ENCODE peak calls at places on chromosomes 4 and X, in four cellular contexts. One of them, this sample, is unnamed.

GRCh38 chr4:3790006-3790561 is 23.9 kb downstream of the ADRA2C start:
- DNase-seq in GM12878: no peak
- DNase-seq in K562: no peak
- DNase-seq in IMR-90: no peak
- DNase-seq in this sample: no peak

GRCh38 chr4:25879991-25880641 is 17.3 kb upstream of the SEL1L3 start:
- DNase-seq in K562: no peak
- DNase-seq in IMR-90: peak
- DNase-seq in GM12878: no peak
- DNase-seq in this sample: no peak

GRCh38 chr4:183082053-183082452 is 17.0 kb upstream of the WWC2 start:
- DNase-seq in IMR-90: no peak
- DNase-seq in K562: no peak
- DNase-seq in GM12878: no peak
- DNase-seq in this sample: no peak

GRCh38 chr4:121951570-121952110 is at the start of gene TRPC3:
- DNase-seq in K562: peak
- DNase-seq in GM12878: no peak
- DNase-seq in IMR-90: peak
- DNase-seq in this sample: peak

GRCh38 chrX:48999030-48999429 is 3.0 kb downstream of the GRIPAP1 start:
- DNase-seq in IMR-90: no peak
- DNase-seq in K562: no peak
- DNase-seq in GM12878: no peak
- DNase-seq in this sample: no peak

GRCh38 chr4:102139932-102140331 is 205.3 kb downstream of the SLC39A8 start:
- DNase-seq in IMR-90: no peak
- DNase-seq in GM12878: no peak
- DNase-seq in K562: no peak
- DNase-seq in this sample: peak

GRCh38 chr4:23373269-23373668 is 516.6 kb downstream of the PPARGC1A start:
- DNase-seq in IMR-90: peak
- DNase-seq in K562: peak
- DNase-seq in GM12878: no peak
- DNase-seq in this sample: no peak

GRCh38 chr4:32735856-32736590 is 2015.9 kb downstream of the PCDH7 start:
- DNase-seq in GM12878: no peak
- DNase-seq in IMR-90: no peak
- DNase-seq in K562: no peak
- DNase-seq in this sample: no peak

GRCh38 chr4:94595880-94596483 is 144.2 kb downstream of the PDLIM5 start:
- DNase-seq in GM12878: peak
- DNase-seq in IMR-90: peak
- DNase-seq in K562: peak
- DNase-seq in this sample: peak

GRCh38 chr4:87005369-87005689 is 70.5 kb downstream of the AFF1 start:
- DNase-seq in GM12878: no peak
- DNase-seq in IMR-90: no peak
- DNase-seq in K562: no peak
- DNase-seq in this sample: no peak

GRCh38 chrX:96889726-96890125 is 6.0 kb downstream of the RPA4 start:
- DNase-seq in IMR-90: no peak
- DNase-seq in K562: no peak
- DNase-seq in GM12878: no peak
- DNase-seq in this sample: peak

GRCh38 chr4:158796370-158797140 is 27.7 kb downstream of the FNIP2 start:
- DNase-seq in K562: no peak
- DNase-seq in IMR-90: peak
- DNase-seq in GM12878: no peak
- DNase-seq in this sample: no peak

GRCh38 chr4:103137446-103137827 is 37.8 kb upstream of the BDH2 start:
- DNase-seq in GM12878: no peak
- DNase-seq in K562: no peak
- DNase-seq in IMR-90: peak
- DNase-seq in this sample: peak

GRCh38 chr4:47668810-47669408 is 169.0 kb downstream of the CORIN start:
- DNase-seq in K562: peak
- DNase-seq in IMR-90: peak
- DNase-seq in GM12878: no peak
- DNase-seq in this sample: peak

GRCh38 chr4:122591196-122591595 is 29.7 kb downstream of the IL21 start:
- DNase-seq in K562: no peak
- DNase-seq in GM12878: no peak
- DNase-seq in IMR-90: peak
- DNase-seq in this sample: no peak

GRCh38 chrX:106751407-106751806 is 24.9 kb downstream of the RNF128 start:
- DNase-seq in GM12878: no peak
- DNase-seq in K562: no peak
- DNase-seq in IMR-90: no peak
- DNase-seq in this sample: no peak

GRCh38 chr4:48767055-48767454 is 13.0 kb downstream of the FRYL start:
- DNase-seq in IMR-90: no peak
- DNase-seq in GM12878: no peak
- DNase-seq in K562: peak
- DNase-seq in this sample: no peak

GRCh38 chr4:159685406-159686092 is 582.7 kb downstream of the RAPGEF2 start:
- DNase-seq in IMR-90: no peak
- DNase-seq in GM12878: no peak
- DNase-seq in K562: no peak
- DNase-seq in this sample: no peak

GRCh38 chr4:40992472-40993298 is 221.7 kb downstream of the APBB2 start:
- DNase-seq in IMR-90: peak
- DNase-seq in K562: no peak
- DNase-seq in GM12878: peak
- DNase-seq in this sample: peak

GRCh38 chr4:153808175-153808574 is 19.3 kb upstream of the SFRP2 start:
- DNase-seq in IMR-90: no peak
- DNase-seq in GM12878: no peak
- DNase-seq in K562: no peak
- DNase-seq in this sample: no peak

GRCh38 chr4:185839204-185839712 is 27.3 kb upstream of the SORBS2 start:
- DNase-seq in K562: no peak
- DNase-seq in IMR-90: peak
- DNase-seq in GM12878: no peak
- DNase-seq in this sample: peak

GRCh38 chrX:526295-527224 is 104.0 kb upstream of the SHOX start:
- DNase-seq in IMR-90: no peak
- DNase-seq in K562: no peak
- DNase-seq in GM12878: no peak
- DNase-seq in this sample: no peak

GRCh38 chrX:51484616-51485015 is 11.8 kb downstream of the NUDT11 start:
- DNase-seq in GM12878: no peak
- DNase-seq in IMR-90: no peak
- DNase-seq in K562: no peak
- DNase-seq in this sample: no peak

GRCh38 chr4:73707918-73708577 is 32.3 kb upstream of the CXCL8 start:
- DNase-seq in K562: peak
- DNase-seq in GM12878: no peak
- DNase-seq in IMR-90: peak
- DNase-seq in this sample: peak

GRCh38 chrX:69165116-69165651 is at the start of gene PJA1:
- DNase-seq in IMR-90: peak
- DNase-seq in K562: peak
- DNase-seq in GM12878: no peak
- DNase-seq in this sample: peak

GRCh38 chrX:110315541-110315940 is 2.3 kb downstream of the AMMECR1 start:
- DNase-seq in K562: peak
- DNase-seq in GM12878: peak
- DNase-seq in IMR-90: no peak
- DNase-seq in this sample: no peak

GRCh38 chr4:87081826-87082225 is 138.6 kb downstream of the KLHL8 start:
- DNase-seq in GM12878: no peak
- DNase-seq in IMR-90: no peak
- DNase-seq in K562: no peak
- DNase-seq in this sample: no peak

GRCh38 chrX:18640686-18641085 is 31.2 kb downstream of the RS1 start:
- DNase-seq in GM12878: no peak
- DNase-seq in K562: peak
- DNase-seq in IMR-90: no peak
- DNase-seq in this sample: no peak

GRCh38 chr4:159016527-159017137 is 86.2 kb upstream of the RAPGEF2 start:
- DNase-seq in IMR-90: peak
- DNase-seq in K562: peak
- DNase-seq in GM12878: peak
- DNase-seq in this sample: no peak

GRCh38 chrX:66009231-66009845 is 30.5 kb downstream of the VSIG4 start:
- DNase-seq in IMR-90: no peak
- DNase-seq in K562: peak
- DNase-seq in GM12878: no peak
- DNase-seq in this sample: no peak

GRCh38 chrX:31233941-31234496 is 162.2 kb upstream of the FTHL17 start:
- DNase-seq in K562: no peak
- DNase-seq in IMR-90: no peak
- DNase-seq in GM12878: no peak
- DNase-seq in this sample: no peak

GRCh38 chr4:145230726-145231125 is 50.3 kb upstream of the OTUD4 start:
- DNase-seq in GM12878: no peak
- DNase-seq in IMR-90: peak
- DNase-seq in K562: no peak
- DNase-seq in this sample: no peak

GRCh38 chr4:159069922-159070321 is 33.0 kb upstream of the RAPGEF2 start:
- DNase-seq in IMR-90: peak
- DNase-seq in K562: no peak
- DNase-seq in GM12878: no peak
- DNase-seq in this sample: no peak

GRCh38 chrX:110759785-110760184 is 35.8 kb downstream of the CHRDL1 start:
- DNase-seq in GM12878: no peak
- DNase-seq in K562: no peak
- DNase-seq in IMR-90: peak
- DNase-seq in this sample: no peak

GRCh38 chr4:145043306-145043705 is 54.7 kb downstream of the ANAPC10 start:
- DNase-seq in K562: no peak
- DNase-seq in IMR-90: no peak
- DNase-seq in GM12878: no peak
- DNase-seq in this sample: no peak

GRCh38 chr4:25756503-25756902 is 100.9 kb downstream of the SLC34A2 start:
- DNase-seq in K562: no peak
- DNase-seq in GM12878: no peak
- DNase-seq in IMR-90: peak
- DNase-seq in this sample: no peak

GRCh38 chr4:139082750-139083532 is 67.4 kb downstream of the NOCT start:
- DNase-seq in K562: peak
- DNase-seq in GM12878: peak
- DNase-seq in IMR-90: peak
- DNase-seq in this sample: peak
- TF ChIP-seq POLR2A in K562: peak
- TF ChIP-seq POLR2A in GM12878: peak
- TF ChIP-seq POLR2A in IMR-90: no peak
- TF ChIP-seq POLR2A in this sample: no peak

GRCh38 chr4:175034986-175035705 is 117.0 kb downstream of the ADAM29 start:
- DNase-seq in K562: no peak
- DNase-seq in IMR-90: no peak
- DNase-seq in GM12878: no peak
- DNase-seq in this sample: no peak
- TF ChIP-seq FOS in K562: no peak
- TF ChIP-seq FOS in IMR-90: no peak
- TF ChIP-seq FOS in GM12878: no peak
- TF ChIP-seq FOS in this sample: no peak

GRCh38 chr4:108008721-108009120 is 19.0 kb downstream of the HADH start:
- DNase-seq in K562: no peak
- DNase-seq in IMR-90: peak
- DNase-seq in GM12878: no peak
- DNase-seq in this sample: no peak
- TF ChIP-seq POLR2A in K562: no peak
- TF ChIP-seq POLR2A in IMR-90: no peak
- TF ChIP-seq POLR2A in GM12878: no peak
- TF ChIP-seq POLR2A in this sample: no peak

DNA sequence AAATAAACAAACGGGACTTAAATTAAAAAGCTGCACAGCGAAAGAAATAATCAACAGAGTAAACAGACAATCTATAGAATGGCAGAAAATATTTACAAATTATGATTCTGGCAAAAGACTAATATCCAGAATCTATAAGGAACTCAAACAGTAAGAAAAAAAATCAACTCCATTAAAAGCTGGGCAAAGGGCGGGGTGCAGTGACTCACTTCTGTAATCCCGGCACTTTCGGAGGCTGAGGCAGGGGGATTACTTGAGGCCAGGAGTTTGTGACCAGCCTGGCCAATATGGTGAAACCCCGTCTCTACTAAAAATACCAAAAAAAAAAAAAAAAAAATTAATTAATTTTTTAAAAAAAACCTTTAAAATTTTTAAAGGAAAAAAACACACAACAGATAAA is 109.0 kb downstream of the ATP11C start:
- DNase-seq in GM12878: no peak
- DNase-seq in K562: no peak
- DNase-seq in IMR-90: peak
- DNase-seq in this sample: no peak
- TF ChIP-seq FOS in GM12878: no peak
- TF ChIP-seq FOS in K562: no peak
- TF ChIP-seq FOS in IMR-90: no peak
- TF ChIP-seq FOS in this sample: no peak

GRCh38 chr4:99563310-99564186 is at the start of gene TRMT10A:
- DNase-seq in IMR-90: peak
- DNase-seq in K562: peak
- DNase-seq in GM12878: peak
- DNase-seq in this sample: peak
- TF ChIP-seq POLR2A in IMR-90: peak
- TF ChIP-seq POLR2A in K562: peak
- TF ChIP-seq POLR2A in GM12878: peak
- TF ChIP-seq POLR2A in this sample: no peak

GRCh38 chr4:105093975-105094374 is 52.7 kb upstream of the TET2 start:
- DNase-seq in IMR-90: peak
- DNase-seq in GM12878: no peak
- DNase-seq in K562: no peak
- DNase-seq in this sample: peak

GRCh38 chr4:105092356-105092755 is 54.3 kb upstream of the TET2 start:
- DNase-seq in GM12878: no peak
- DNase-seq in IMR-90: peak
- DNase-seq in K562: no peak
- DNase-seq in this sample: peak

GRCh38 chr4:105092768-105093167 is 53.9 kb upstream of the TET2 start:
- DNase-seq in K562: no peak
- DNase-seq in IMR-90: peak
- DNase-seq in GM12878: no peak
- DNase-seq in this sample: no peak

GRCh38 chr4:105088110-105088879 is 58.4 kb upstream of the TET2 start:
- DNase-seq in K562: no peak
- DNase-seq in GM12878: no peak
- DNase-seq in IMR-90: peak
- DNase-seq in this sample: peak
- TF ChIP-seq FOS in K562: no peak
- TF ChIP-seq FOS in GM12878: no peak
- TF ChIP-seq FOS in IMR-90: peak
- TF ChIP-seq FOS in this sample: peak

This sample was measured in endothelial cell of umbilical vein.